ENCODE peak calls at places on chromosomes 4 and X, in five cellular contexts. O, K, G, J and N are unnamed samples.

GRCh38 chr4:79281577-79282359 is 44.1 kb downstream of the NAA11 start:
- DNase-seq in O (no peak), K (no peak), G (peak), J (no peak), N (no peak)

GRCh38 chr4:8507251-8507570 is 66.6 kb downstream of the TRMT44 start:
- DNase-seq in O (no peak), K (no peak), G (no peak), J (no peak), N (no peak)

GRCh38 chrX:105701310-105702052 is 120.9 kb upstream of the NRK start:
- DNase-seq in O (no peak), K (no peak), G (peak), J (no peak), N (no peak)

GRCh38 chrX:20309796-20310195 is 43.1 kb upstream of the RPS6KA3 start:
- DNase-seq in O (no peak), K (no peak), G (no peak), J (no peak), N (no peak)

GRCh38 chr4:84498203-84499026 is 677 bp downstream of the NKX6-1 start:
- DNase-seq in O (no peak), K (no peak), G (peak), J (no peak), N (no peak)

GRCh38 chr4:7754565-7755262 is 184.9 kb downstream of the AFAP1 start:
- DNase-seq in O (no peak), K (no peak), G (no peak), J (no peak), N (no peak)

GRCh38 chrX:53437211-53437610 is 3.0 kb upstream of the HSD17B10 start:
- DNase-seq in O (no peak), K (no peak), G (no peak), J (no peak), N (no peak)

GRCh38 chr4:106062452-106062875 is 167.2 kb downstream of the NPNT start:
- DNase-seq in O (no peak), K (no peak), G (no peak), J (no peak), N (no peak)

GRCh38 chr4:16583764-16584163 is 314.7 kb downstream of the LDB2 start:
- DNase-seq in O (no peak), K (no peak), G (no peak), J (no peak), N (no peak)

GRCh38 chrX:46180258-46180687 is 364.9 kb downstream of the ZNF674 start:
- DNase-seq in O (no peak), K (no peak), G (peak), J (no peak), N (no peak)

GRCh38 chr4:150096625-150097024 is 18.4 kb downstream of the DCLK2 start:
- DNase-seq in O (no peak), K (no peak), G (no peak), J (no peak), N (no peak)

GRCh38 chrX:34653811-34654210 is 3.3 kb downstream of the TMEM47 start:
- DNase-seq in O (no peak), K (no peak), G (no peak), J (no peak), N (no peak)

GRCh38 chr4:43757147-43757546 is 691.5 kb downstream of the KCTD8 start:
- DNase-seq in O (no peak), K (no peak), G (no peak), J (no peak), N (peak)

GRCh38 chr4:25532579-25532978 is 123.1 kb upstream of the SLC34A2 start:
- DNase-seq in O (no peak), K (no peak), G (no peak), J (no peak), N (no peak)

GRCh38 chr4:161704653-161705052 is 459.1 kb downstream of the FSTL5 start:
- DNase-seq in O (no peak), K (no peak), G (no peak), J (no peak), N (no peak)

GRCh38 chrX:47278684-47279083 is 45.9 kb downstream of the USP11 start:
- DNase-seq in O (no peak), K (no peak), G (no peak), J (no peak), N (no peak)

GRCh38 chr4:8269535-8270417 is at the start of gene HTRA3:
- DNase-seq in O (peak), K (no peak), G (no peak), J (no peak), N (no peak)

GRCh38 chr4:55038176-55038890 is 87.1 kb downstream of the KDR start:
- DNase-seq in O (no peak), K (no peak), G (no peak), J (no peak), N (no peak)

DNA sequence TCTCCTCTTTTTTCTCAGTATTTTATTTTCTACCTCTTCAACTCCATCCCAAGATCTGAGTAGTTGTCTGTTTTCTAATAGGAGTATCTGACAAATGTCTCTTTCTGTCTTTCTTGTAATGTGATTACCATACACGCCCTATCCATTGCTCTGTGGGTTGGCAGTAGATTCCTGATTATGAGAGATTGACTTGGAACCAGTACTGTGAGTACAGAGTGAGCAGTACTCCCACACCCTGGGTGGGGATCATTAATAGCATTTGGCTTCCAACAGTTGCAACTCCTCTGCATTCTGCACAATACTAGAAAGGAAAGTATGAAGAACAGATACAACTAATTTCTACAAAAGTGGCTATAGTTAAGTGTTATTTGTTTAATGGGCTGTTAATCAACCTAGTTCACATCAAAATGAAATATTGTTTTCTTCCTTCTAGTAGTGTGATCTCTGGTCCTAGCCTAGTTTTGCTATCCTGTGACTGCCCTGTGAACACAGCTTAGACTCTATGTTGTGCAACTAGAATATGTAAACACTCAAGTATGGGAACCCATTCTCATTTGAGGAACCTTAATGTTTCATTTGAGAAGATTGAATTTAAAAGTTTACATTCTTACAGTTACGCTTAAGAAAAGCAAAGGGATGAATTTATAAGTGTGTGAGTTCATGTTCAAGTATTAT is 112.9 kb downstream of the PTPN13 start:
- DNase-seq in O (no peak), K (no peak), G (no peak), J (no peak), N (no peak)
- H3K27ac ChIP-seq in O (no peak), K (no peak), G (no peak), J (no peak), N (peak)

GRCh38 chr4:41835321-41835995 is 86.9 kb upstream of the PHOX2B start:
- DNase-seq in O (no peak), K (no peak), G (no peak), J (no peak), N (no peak)
- H3K27ac ChIP-seq in O (no peak), K (no peak), G (no peak), J (no peak), N (no peak)

DNA sequence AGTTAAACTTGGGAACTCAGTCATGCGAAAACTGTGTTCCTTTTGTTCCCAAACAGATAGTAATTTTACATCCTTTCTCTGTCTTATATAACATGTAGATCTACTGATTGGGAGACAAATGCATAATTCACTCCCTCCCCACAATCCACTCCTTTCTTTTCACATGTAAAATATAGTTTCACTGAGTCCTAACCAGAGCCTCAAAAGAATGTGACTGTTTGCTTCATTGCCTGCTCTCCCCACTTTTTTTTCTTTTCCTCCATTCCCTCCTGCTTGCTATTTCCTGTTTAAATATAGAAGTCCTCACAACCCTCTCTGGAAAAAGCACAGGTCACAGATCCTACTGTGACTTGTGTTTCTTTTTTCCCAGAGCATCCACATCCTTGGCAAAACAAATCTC is 699.3 kb upstream of the ADGRL3 start:
- DNase-seq in O (no peak), K (no peak), G (no peak), J (no peak), N (no peak)
- H3K27ac ChIP-seq in O (no peak), K (no peak), G (no peak), J (no peak), N (no peak)

GRCh38 chrX:39519213-39519544 is 578.6 kb downstream of the BCOR start:
- DNase-seq in O (no peak), K (no peak), G (no peak), J (no peak), N (no peak)
- H3K27ac ChIP-seq in O (no peak), K (no peak), G (no peak), J (no peak), N (no peak)

DNA sequence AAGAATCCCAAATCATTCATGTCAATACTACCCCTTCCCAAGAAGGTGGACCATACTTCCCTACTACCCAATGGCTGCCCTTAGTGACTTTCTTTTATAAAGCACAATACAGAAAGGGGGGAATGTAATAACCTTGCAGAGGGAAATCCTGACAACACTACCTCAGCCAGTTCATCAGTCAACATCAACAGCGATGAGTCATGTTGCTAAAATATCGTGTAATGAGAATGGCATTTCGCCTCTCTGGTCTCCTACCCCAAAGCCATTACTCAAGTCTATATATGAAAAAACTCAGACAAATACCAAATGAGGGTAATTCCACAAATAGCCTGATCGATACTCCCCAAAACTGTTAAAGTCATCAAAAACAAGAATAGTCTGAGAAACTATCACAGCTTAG is 3.3 kb upstream of the MAGEA8 start:
- DNase-seq in O (no peak), K (no peak), G (no peak), J (no peak), N (no peak)
- H3K27ac ChIP-seq in O (no peak), K (no peak), G (no peak), J (no peak), N (peak)

GRCh38 chr4:52037730-52038108 is 380 bp downstream of the SGCB start:
- DNase-seq in O (no peak), K (peak), G (peak), J (no peak), N (no peak)
- H3K27ac ChIP-seq in O (peak), K (peak), G (no peak), J (no peak), N (no peak)